ENCODE peak calls at places on chromosomes 13 and 19, in seven cellular contexts. D is colonic mucosa, C is heart left ventricle, V is heart right ventricle, E is PC-9, S is uterus, N is A549. B is an unnamed sample.
A peak's percentile ranks its signal among the peaks of the same experiment; 100 is the strongest.

GRCh38 chr19:15280915-15281683 is 48.9 kb upstream of the EPHX3 start:
- DNase-seq in N (no peak), V (peak; percentile 88), S (peak; percentile 81), D (peak; percentile 61), E (peak; percentile 77), C (peak; percentile 90), B (peak; percentile 79)

GRCh38 chr19:14477417-14478112 is 2.4 kb upstream of the PTGER1 start:
- DNase-seq in C (no peak), E (no peak), S (no peak), N (no peak), D (no peak), V (peak; percentile 44), B (no peak)

GRCh38 chr19:47447470-47448359 is 24.0 kb downstream of the SLC8A2 start:
- DNase-seq in V (peak; percentile 36), N (peak; percentile 67), C (no peak), E (no peak), D (peak; percentile 71), S (no peak), B (peak; percentile 63)

GRCh38 chr19:4368128-4368820 is 24.9 kb downstream of the MPND start:
- DNase-seq in D (no peak), E (no peak), C (no peak), S (peak; percentile 49), V (no peak), N (no peak), B (no peak)

GRCh38 chr19:5913739-5914357 is at the start of gene CAPS:
- DNase-seq in V (peak; percentile 59), D (peak; percentile 76), E (peak; percentile 74), S (no peak), N (peak; percentile 26), C (peak; percentile 74), B (peak; percentile 76)

GRCh38 chr13:38819053-38819452 is 132.2 kb downstream of the FREM2 start:
- DNase-seq in E (no peak), N (no peak), C (no peak), V (no peak), S (no peak), D (no peak), B (peak; percentile 18)

GRCh38 chr19:35110974-35111373 is 4.6 kb upstream of the FXYD3 start:
- DNase-seq in C (no peak), E (no peak), S (no peak), D (no peak), V (no peak), N (no peak), B (no peak)

GRCh38 chr19:40693150-40693788 is 2.8 kb upstream of the NUMBL start:
- DNase-seq in E (no peak), D (no peak), N (no peak), S (no peak), V (no peak), C (no peak), B (no peak)

GRCh38 chr13:40613192-40613818 is 53.1 kb downstream of the FOXO1 start:
- DNase-seq in E (no peak), D (peak; percentile 46), S (peak; percentile 41), V (no peak), C (peak; percentile 37), N (no peak), B (no peak)

GRCh38 chr19:51027873-51028272 is 1.5 kb upstream of the KLK11 start:
- DNase-seq in S (no peak), D (no peak), V (no peak), C (no peak), N (no peak), E (peak; percentile 22), B (no peak)

GRCh38 chr19:3543150-3544053 is 4.4 kb downstream of the TEKTIP1 start:
- DNase-seq in C (peak; percentile 58), S (peak; percentile 43), N (no peak), D (no peak), V (peak; percentile 51), E (no peak), B (no peak)

DNA sequence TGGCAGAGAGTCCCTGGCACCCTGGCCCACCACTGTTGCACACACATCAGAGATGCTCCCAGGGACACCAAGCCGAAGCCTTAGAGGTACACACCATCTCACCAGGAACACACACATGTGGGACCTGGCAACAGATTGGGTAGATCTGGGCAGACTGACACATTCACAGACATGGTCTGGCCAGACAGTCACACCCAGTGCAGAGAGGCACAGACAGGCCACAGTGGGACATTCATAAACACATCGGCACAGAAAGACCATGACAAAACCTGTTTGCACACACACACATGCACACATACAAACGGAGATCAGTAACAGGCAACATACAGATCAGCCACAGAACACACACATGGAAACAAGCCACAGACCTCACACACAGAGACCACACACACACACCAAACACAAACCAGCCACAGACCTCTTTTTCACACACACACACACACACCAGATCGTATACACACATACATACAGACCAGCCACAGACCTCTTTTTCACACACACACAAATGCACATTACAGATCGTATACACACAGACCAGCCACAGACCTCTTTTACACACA is 6.3 kb upstream of the JUNB start:
- DNase-seq in S (no peak), C (no peak), D (no peak), V (no peak), E (peak; percentile 33), N (no peak), B (peak; percentile 46)
- H3K4me1 ChIP-seq in S (no peaks in the 10 kb centered on the region), C (peaks cover 72% of the 10 kb centered on the region), D (peaks cover 35% of the 10 kb centered on the region), V (peaks cover 89% of the 10 kb centered on the region), E (peaks cover 78% of the 10 kb centered on the region), N (peaks cover 75% of the 10 kb centered on the region), B (peaks cover 62% of the 10 kb centered on the region)

DNA sequence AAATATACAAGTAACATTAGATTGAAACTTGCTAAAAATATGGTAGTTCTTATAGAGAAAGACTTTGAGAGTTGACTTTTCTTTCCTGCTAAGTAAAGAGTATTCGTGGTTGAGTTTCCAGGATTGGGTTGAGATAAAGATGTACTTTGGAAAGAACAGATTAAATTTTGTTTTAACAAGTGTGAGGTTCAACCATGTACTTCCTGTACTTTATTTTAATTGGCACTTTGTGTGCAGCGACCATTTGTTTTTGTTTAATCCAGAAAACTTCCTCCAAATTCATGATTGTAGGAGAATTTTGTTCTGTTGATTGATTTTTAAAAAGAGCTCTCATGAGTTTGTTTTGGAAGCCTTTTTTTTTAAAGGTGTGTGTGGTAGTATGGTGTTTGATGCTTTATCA is 46.9 kb downstream of the PAN3 start:
- DNase-seq in C (no peak), D (no peak), E (no peak), V (no peak), N (no peak), S (no peak), B (no peak)
- TF ChIP-seq CTCF in C (no peak), D (no peak), E (no peak), V (no peak), N (no peak), S (no peak), B (no peak)

GRCh38 chr19:19445288-19445687 is 39.8 kb downstream of the GATAD2A start:
- DNase-seq in D (no peak), C (no peak), N (no peak), E (no peak), V (no peak), S (no peak), B (no peak)
- H3K4me1 ChIP-seq in D (peaks cover 10% of the 10 kb centered on the region), C (peaks cover 40% of the 10 kb centered on the region), N (no peaks in the 10 kb centered on the region), E (peaks cover 16% of the 10 kb centered on the region), V (peaks cover 69% of the 10 kb centered on the region), S (no peaks in the 10 kb centered on the region), B (peaks cover 18% of the 10 kb centered on the region)

GRCh38 chr19:17706750-17707181 is 12.5 kb upstream of the MAP1S start:
- DNase-seq in S (no peak), N (no peak), D (no peak), E (no peak), C (peak; percentile 40), V (no peak), B (no peak)

DNA sequence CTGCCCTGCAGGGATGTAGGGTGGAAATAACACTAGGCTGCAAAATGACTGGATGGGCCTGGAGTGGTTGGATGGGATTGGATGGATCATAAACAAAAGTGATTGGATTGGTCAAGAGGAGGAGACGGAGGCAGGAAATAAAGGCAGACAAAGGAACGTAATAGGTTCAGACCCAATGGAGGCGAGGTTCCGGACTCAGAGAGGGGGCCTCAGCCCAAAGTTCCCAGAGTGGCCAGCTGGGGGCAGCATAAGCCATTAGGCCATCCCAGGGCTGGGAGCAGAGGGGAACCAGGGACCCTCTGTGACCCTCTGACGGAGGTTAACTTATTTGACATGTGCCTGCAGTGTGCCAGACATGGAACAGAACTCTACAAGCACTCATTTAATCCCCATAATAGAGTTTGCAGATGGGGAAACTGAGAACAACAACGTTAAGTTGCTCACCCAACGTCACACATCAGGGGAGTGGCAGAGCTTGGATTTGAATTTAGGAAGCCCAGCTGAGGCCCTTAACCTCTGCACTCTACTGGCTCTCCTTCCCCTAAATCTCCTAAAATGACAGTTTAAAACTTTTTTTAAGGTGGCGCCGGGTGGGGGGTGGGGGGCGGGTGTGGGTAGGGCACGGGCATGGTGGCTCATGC is 15.3 kb upstream of the MAP1S start:
- DNase-seq in E (no peak), C (no peak), D (peak; percentile 66), V (peak; percentile 55), N (no peak), S (no peak), B (peak; percentile 81)
- TF ChIP-seq CTCF in E (peak; percentile 77), C (peak; percentile 83), D (peak; percentile 87), V (peak; percentile 61), N (peak; percentile 42), S (peak; percentile 68), B (peak; percentile 80)

GRCh38 chr13:66640231-66640630 is 589.9 kb downstream of the PCDH9 start:
- DNase-seq in C (no peak), E (no peak), D (no peak), V (no peak), S (no peak), N (no peak), B (no peak)
- H3K4me1 ChIP-seq in C (no peaks in the 10 kb centered on the region), E (no peaks in the 10 kb centered on the region), D (no peaks in the 10 kb centered on the region), V (no peaks in the 10 kb centered on the region), S (no peaks in the 10 kb centered on the region), N (peaks cover 23% of the 10 kb centered on the region), B (no peaks in the 10 kb centered on the region)

DNA sequence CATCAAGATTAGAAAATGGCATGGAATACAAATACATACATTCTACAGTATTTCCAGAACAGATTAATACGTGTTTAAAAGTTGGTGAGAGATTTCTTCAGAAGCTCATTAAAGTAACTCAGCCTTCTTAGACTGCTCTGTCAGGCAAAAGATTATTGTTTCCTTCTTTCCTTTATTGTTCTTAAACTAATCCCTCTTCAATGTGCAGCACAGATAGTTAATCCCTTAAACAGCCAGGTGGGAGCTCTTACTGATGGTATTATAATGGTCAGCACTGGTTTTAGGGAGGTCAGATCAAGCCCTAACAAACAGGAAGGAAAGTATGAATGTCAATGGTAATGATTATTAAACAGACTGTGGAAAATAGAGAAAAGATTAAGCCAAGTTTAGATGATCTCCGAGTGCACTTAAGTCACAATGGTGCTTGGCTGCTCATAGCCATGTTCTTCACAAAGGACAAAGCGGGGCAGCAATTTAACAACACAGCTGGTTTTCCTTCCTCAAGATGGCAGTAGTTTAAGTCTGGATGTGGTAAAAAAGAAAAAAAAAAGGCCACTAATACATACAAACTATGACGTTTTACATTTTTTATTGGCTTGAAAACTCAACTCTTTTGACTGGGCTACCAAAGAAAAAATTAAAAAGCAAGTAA is 992.6 kb downstream of the PCDH9 start:
- DNase-seq in C (no peak), S (no peak), N (no peak), E (no peak), D (no peak), V (no peak), B (no peak)
- TF ChIP-seq CTCF in C (no peak), S (no peak), N (no peak), E (no peak), D (no peak), V (no peak), B (no peak)